ENCODE peak calls at places on chromosomes 4 and X, in eight cellular contexts. J, M, R, D, T, F, Z and I are unnamed samples.

GRCh38 chr4:15400911-15401671 is 26.7 kb upstream of the C1QTNF7 start:
- DNase-seq in J (no peak), M (peak; percentile 58), R (peak; percentile 16), D (peak; percentile 57), T (no peak), F (no peak), Z (peak; percentile 46), I (no peak)

GRCh38 chr4:7823416-7823824 is 116.2 kb downstream of the AFAP1 start:
- DNase-seq in J (no peak), M (no peak), R (peak; percentile 47), D (no peak), T (no peak), F (no peak), Z (peak; percentile 57), I (no peak)

GRCh38 chrX:110081320-110081719 is 78.4 kb downstream of the TMEM164 start:
- DNase-seq in J (no peak), M (no peak), R (no peak), D (no peak), T (no peak), F (no peak), Z (no peak), I (no peak)

GRCh38 chr4:111028829-111029228 is 406.0 kb upstream of the PITX2 start:
- DNase-seq in J (no peak), M (no peak), R (no peak), D (no peak), T (no peak), F (no peak), Z (no peak), I (no peak)

GRCh38 chr4:29005838-29006237 is 1714.3 kb upstream of the PCDH7 start:
- DNase-seq in J (no peak), M (no peak), R (no peak), D (no peak), T (no peak), F (no peak), Z (no peak), I (no peak)

GRCh38 chr4:175560628-175561027 is 251.4 kb downstream of the GPM6A start:
- DNase-seq in J (peak; percentile 1), M (no peak), R (no peak), D (no peak), T (no peak), F (no peak), Z (no peak), I (no peak)

GRCh38 chr4:89193828-89194227 is 82.5 kb downstream of the TIGD2 start:
- DNase-seq in J (no peak), M (no peak), R (no peak), D (no peak), T (no peak), F (no peak), Z (no peak), I (no peak)

GRCh38 chrX:101415180-101416130 is 7.4 kb downstream of the HNRNPH2 start:
- DNase-seq in J (peak; percentile 57), M (no peak), R (no peak), D (peak; percentile 30), T (no peak), F (peak; percentile 49), Z (no peak), I (no peak)

GRCh38 chr4:3512279-3512678 is 19.9 kb downstream of the LRPAP1 start:
- DNase-seq in J (no peak), M (no peak), R (no peak), D (no peak), T (no peak), F (no peak), Z (no peak), I (no peak)

GRCh38 chrX:56763556-56764152 is 34.6 kb downstream of the NBDY start:
- DNase-seq in J (no peak), M (peak; percentile 76), R (peak; percentile 88), D (peak; percentile 84), T (no peak), F (no peak), Z (no peak), I (no peak)

GRCh38 chrX:56764975-56765791 is 36.1 kb downstream of the NBDY start:
- DNase-seq in J (no peak), M (peak; percentile 30), R (peak; percentile 8), D (no peak), T (no peak), F (no peak), Z (no peak), I (no peak)

GRCh38 chrX:56762707-56763555 is 33.9 kb downstream of the NBDY start:
- DNase-seq in J (no peak), M (no peak), R (no peak), D (no peak), T (no peak), F (no peak), Z (no peak), I (no peak)

GRCh38 chrX:56765816-56766553 is 36.9 kb downstream of the NBDY start:
- DNase-seq in J (no peak), M (no peak), R (peak; percentile 12), D (no peak), T (no peak), F (no peak), Z (no peak), I (no peak)

DNA sequence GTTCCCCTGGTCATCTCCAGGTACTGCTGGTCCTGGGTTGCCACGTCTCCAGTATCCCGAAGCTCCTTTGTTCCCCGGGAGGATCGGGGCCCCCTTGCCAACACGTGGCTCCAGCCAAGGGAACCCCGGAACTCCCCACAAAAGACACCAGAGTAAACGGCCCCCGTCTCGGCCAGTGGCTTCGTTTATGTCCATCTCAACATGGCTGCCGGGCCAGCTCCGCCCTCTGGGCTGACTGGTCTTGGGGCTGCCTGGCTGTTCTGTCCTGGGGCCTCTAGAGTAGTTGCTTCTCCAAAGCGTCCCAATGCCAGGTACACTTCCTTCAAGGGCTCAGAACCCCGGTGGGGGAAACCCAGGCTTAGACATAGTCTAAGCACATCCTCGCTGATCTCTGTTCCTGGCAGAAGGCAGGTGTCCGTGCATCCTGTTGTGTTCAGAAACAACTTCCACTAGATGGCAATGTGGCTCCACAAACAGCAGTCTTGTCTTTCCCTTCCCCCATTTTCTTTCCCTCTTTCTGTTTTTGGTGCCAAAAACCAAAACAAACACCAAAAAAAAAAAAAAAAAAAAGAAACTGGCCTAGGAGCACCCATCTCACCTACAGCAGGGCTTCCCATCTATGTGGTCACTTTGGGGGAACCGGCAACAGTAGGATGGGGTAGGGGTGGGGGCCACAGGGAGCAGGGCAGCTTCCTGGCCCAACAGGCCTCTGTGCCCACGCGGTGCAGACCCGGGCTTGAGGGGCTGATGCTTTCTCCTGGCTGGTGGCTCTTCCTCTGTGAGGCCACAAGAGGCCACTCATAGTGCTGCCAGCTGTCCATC is 35.3 kb downstream of the NBDY start:
- DNase-seq in J (peak; percentile 43), M (peak; percentile 81), R (peak; percentile 83), D (peak; percentile 78), T (no peak), F (peak; percentile 38), Z (no peak), I (no peak)
- TF ChIP-seq CTCF in J (peak; percentile 61), M (peak; percentile 64), R (peak; percentile 37), D (peak; percentile 84), T (peak; percentile 48), F (peak; percentile 61), Z (peak; percentile 33), I (peak; percentile 56)

GRCh38 chr4:144645621-144646522 is at the start of gene HHIP:
- DNase-seq in J (peak; percentile 15), M (no peak), R (peak; percentile 25), D (peak; percentile 50), T (no peak), F (peak; percentile 42), Z (peak; percentile 33), I (no peak)

GRCh38 chr4:144648042-144648441 is 2.1 kb downstream of the HHIP start:
- DNase-seq in J (no peak), M (no peak), R (no peak), D (no peak), T (no peak), F (no peak), Z (no peak), I (no peak)

GRCh38 chr4:144647095-144647959 is 1.4 kb downstream of the HHIP start:
- DNase-seq in J (peak; percentile 5), M (no peak), R (no peak), D (no peak), T (no peak), F (peak; percentile 47), Z (no peak), I (no peak)

GRCh38 chr4:144645102-144645469 is 870 bp upstream of the HHIP start:
- DNase-seq in J (no peak), M (no peak), R (no peak), D (peak; percentile 16), T (no peak), F (no peak), Z (no peak), I (no peak)

DNA sequence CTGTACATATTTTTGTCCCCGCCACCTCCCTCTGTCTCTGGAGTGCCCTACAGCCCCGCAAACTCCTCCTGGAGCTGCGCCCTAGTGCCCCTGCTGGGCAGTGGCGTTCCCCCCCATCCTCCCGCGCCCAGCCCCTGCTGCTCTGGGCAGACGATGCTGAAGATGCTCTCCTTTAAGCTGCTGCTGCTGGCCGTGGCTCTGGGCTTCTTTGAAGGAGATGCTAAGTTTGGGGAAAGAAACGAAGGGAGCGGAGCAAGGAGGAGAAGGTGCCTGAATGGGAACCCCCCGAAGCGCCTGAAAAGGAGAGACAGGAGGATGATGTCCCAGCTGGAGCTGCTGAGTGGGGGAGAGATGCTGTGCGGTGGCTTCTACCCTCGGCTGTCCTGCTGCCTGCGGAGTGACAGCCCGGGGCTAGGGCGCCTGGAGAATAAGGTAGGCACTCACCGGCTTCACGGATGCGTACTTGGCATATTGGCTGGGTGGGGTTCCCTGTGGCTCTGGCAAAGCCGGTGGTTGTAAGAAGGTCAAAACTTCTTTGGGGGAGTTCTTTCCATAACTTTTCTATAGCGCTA is 653 bp downstream of the HHIP start:
- DNase-seq in J (peak; percentile 36), M (no peak), R (no peak), D (peak; percentile 16), T (no peak), F (no peak), Z (no peak), I (no peak)
- TF ChIP-seq POLR2A in J (no peak), M (no peak), R (no peak), D (no peak), T (no peak), F (no peak), Z (no peak), I (no peak)

DNA sequence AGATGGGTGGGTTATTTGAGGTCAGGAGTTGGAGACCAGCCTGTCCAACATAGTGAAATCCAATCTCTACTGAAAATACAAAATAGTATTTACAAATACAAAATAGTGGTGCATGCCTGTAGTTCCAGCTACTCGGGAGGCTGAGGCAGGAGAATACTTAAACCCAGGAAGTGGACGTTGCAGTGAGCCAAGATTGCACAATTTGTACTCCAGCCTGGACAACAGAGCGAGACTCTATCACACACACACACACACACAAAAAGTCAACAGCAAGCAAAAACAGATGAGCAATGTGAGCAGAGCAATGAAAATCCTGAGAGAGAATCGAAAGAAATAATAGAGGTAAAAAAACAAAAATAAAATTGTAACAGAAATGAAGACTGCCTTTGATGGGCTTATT is 168.8 kb downstream of the PCDH18 start:
- DNase-seq in J (no peak), M (no peak), R (no peak), D (no peak), T (no peak), F (no peak), Z (no peak), I (no peak)
- TF ChIP-seq CTCF in J (no peak), M (no peak), R (no peak), D (no peak), T (no peak), F (no peak), Z (no peak), I (no peak)

DNA sequence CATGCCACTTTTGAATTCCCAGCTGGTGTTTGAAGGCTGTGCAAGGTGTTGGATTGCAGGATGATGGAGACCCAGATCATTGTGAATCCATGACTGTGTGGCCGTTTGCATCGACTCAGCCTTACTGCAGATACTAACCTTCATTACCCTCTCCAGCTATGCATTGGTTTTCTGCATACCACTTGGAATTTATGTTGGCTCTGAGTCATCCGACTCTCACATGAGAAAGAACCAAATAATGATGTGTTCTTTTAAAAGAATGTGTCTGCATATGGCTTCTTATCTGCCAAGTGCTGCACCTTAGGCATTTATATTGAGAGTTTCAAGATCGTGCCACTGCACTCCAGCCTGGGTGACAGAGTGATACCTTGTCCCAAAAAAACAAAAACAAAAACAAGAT is 106.7 kb upstream of the PRKX start:
- DNase-seq in J (no peak), M (no peak), R (no peak), D (no peak), T (no peak), F (no peak), Z (no peak), I (no peak)
- TF ChIP-seq POLR2A in J (no peak), M (no peak), R (no peak), D (no peak), T (no peak), F (no peak), Z (no peak), I (no peak)